ENCODE peak calls at places on chromosome 13, in eight cellular contexts. S is left ventricle myocardium inferior, X is choroid plexus epithelial cell, I is K562, D is cardiac muscle cell, L is IMR-90, T is fibroblast of pulmonary artery, J is breast epithelium. B is an unnamed sample.
A peak's percentile ranks its signal among the peaks of the same experiment; 100 is the strongest.

GRCh38 chr13:66353664-66354063 is 876.5 kb downstream of the PCDH9 start:
- DNase-seq in I (no peak), J (no peak), X (peak; percentile 66), L (no peak), S (no peak), T (peak; percentile 37), D (peak; percentile 44), B (peak; percentile 3)

GRCh38 chr13:90760639-90761038 is 586.8 kb upstream of the MIR17HG start:
- DNase-seq in T (no peak), X (no peak), L (no peak), I (no peak), D (no peak), J (no peak), S (no peak), B (no peak)

GRCh38 chr13:110583178-110583865 is 21.8 kb upstream of the RAB20 start:
- DNase-seq in I (no peak), J (no peak), S (no peak), X (no peak), L (no peak), T (no peak), D (no peak), B (no peak)

GRCh38 chr13:24627864-24628418 is 52.3 kb upstream of the ATP12A start:
- DNase-seq in J (no peak), D (no peak), I (peak; percentile 14), X (no peak), T (no peak), L (no peak), S (no peak), B (no peak)

GRCh38 chr13:103102482-103102881 is 36.3 kb upstream of the SLC10A2 start:
- DNase-seq in D (no peak), X (no peak), I (no peak), J (no peak), L (no peak), T (no peak), S (no peak), B (no peak)

GRCh38 chr13:113493315-113493951 is 2.9 kb upstream of the DCUN1D2 start:
- DNase-seq in D (peak; percentile 93), X (peak; percentile 97), I (peak; percentile 34), L (peak; percentile 99), J (no peak), S (no peak), T (peak; percentile 94), B (peak; percentile 98)

GRCh38 chr13:26881154-26881553 is 120.6 kb upstream of the GPR12 start:
- DNase-seq in J (no peak), T (peak; percentile 41), L (peak; percentile 47), D (peak; percentile 72), S (no peak), X (peak; percentile 28), I (no peak), B (no peak)

GRCh38 chr13:109330941-109331340 is 455.4 kb downstream of the IRS2 start:
- DNase-seq in I (no peak), S (no peak), L (peak; percentile 85), T (peak; percentile 5), J (no peak), D (no peak), X (peak; percentile 80), B (peak; percentile 59)

GRCh38 chr13:71759506-71760225 is 107.3 kb downstream of the DACH1 start:
- DNase-seq in D (no peak), L (no peak), T (no peak), X (no peak), J (no peak), I (no peak), S (no peak), B (peak; percentile 21)
- H3K4me3 ChIP-seq in D (no peak overlapping the region), L (no peak overlapping the region), T (no peak overlapping the region), X (no peak overlapping the region), J (no peak overlapping the region), I (no peak overlapping the region), S (no peak overlapping the region), B (no peak overlapping the region)

GRCh38 chr13:43728411-43728810 is 58.4 kb downstream of the ENOX1 start:
- DNase-seq in J (no peak), S (no peak), L (no peak), D (no peak), T (no peak), I (no peak), X (peak; percentile 4), B (peak; percentile 47)

GRCh38 chr13:43725460-43725859 is 61.3 kb downstream of the ENOX1 start:
- DNase-seq in S (no peak), X (no peak), I (no peak), T (no peak), D (no peak), L (no peak), J (no peak), B (no peak)

GRCh38 chr13:43732726-43733125 is 54.0 kb downstream of the ENOX1 start:
- DNase-seq in T (no peak), J (no peak), S (no peak), I (no peak), L (no peak), X (no peak), D (no peak), B (no peak)

DNA sequence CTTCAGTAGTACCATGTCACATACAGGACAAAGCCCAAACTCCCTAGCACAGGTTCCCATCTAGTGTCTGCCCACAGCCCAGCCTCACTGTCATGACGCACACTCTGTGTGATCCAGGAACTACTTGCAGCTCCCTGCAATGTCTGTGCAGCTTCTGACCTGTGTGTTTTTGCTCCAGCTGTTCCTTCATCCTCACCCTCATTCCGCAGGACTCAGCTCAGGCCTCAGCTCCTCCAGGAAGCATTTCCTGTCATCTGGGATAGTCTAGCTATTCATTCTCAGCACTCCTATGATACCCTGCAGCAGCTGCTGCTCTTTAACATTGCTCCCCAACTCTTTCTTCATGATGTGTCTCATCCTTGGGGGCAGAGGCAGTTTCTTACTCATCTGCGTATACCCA is 56.1 kb downstream of the ENOX1 start:
- DNase-seq in T (peak; percentile 64), I (no peak), D (peak; percentile 33), J (no peak), X (peak; percentile 70), L (peak; percentile 80), S (no peak), B (peak; percentile 74)
- TF ChIP-seq CTCF in T (no peak), I (no peak), D (no peak), J (no peak), X (peak; percentile 10), L (no peak), S (no peak), B (no peak)

GRCh38 chr13:74070065-74070464 is 64.1 kb downstream of the KLF12 start:
- DNase-seq in X (no peak), J (no peak), I (no peak), S (no peak), L (no peak), D (no peak), T (no peak), B (no peak)
- H3K4me3 ChIP-seq in X (no peak overlapping the region), J (no peak overlapping the region), I (no peak overlapping the region), S (no peak overlapping the region), L (no peak overlapping the region), D (no peak overlapping the region), T (no peak overlapping the region), B (no peak overlapping the region)

GRCh38 chr13:94968040-94968756 is 255.9 kb upstream of the SOX21 start:
- DNase-seq in J (no peak), L (no peak), I (no peak), X (no peak), D (peak; percentile 7), T (no peak), S (no peak), B (peak; percentile 4)
- TF ChIP-seq CTCF in J (no peak), L (no peak), I (no peak), X (no peak), D (no peak), T (no peak), S (no peak), B (no peak)

GRCh38 chr13:99301056-99301838 is 6.0 kb downstream of the GPR183 start:
- DNase-seq in D (no peak), T (no peak), S (no peak), L (no peak), X (no peak), J (no peak), I (no peak), B (no peak)
- H3K4me3 ChIP-seq in D (no peak overlapping the region), T (no peak overlapping the region), S (no peak overlapping the region), L (no peak overlapping the region), X (no peak overlapping the region), J (no peak overlapping the region), I (no peak overlapping the region), B (no peak overlapping the region)

DNA sequence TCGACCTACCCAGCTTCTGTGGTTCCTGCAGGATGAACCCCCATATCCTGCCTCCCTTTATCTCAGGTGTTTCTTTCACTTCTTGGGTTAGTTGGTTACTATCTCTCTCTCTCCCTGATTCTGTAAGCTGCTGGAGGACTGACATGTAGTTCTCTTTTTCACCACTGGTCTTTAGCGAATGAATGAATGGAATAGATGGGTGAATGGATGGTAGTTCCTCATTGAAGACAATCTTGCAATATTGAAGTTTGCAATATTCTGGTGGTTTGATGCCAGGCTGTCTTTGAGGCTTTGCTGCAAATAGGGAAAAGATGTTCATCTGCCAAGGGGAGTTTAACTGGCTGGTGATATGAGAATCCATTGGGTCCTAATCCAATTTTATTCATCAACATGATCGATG is 120.2 kb downstream of the UBL3 start:
- DNase-seq in J (no peak), T (no peak), X (no peak), S (no peak), L (no peak), I (no peak), D (no peak), B (no peak)
- TF ChIP-seq CTCF in J (no peak), T (peak; percentile 5), X (no peak), S (no peak), L (no peak), I (no peak), D (no peak), B (no peak)